ENCODE peak calls at places on chromosomes 2 and 18, in five cellular contexts. R is PC-3, C is neural progenitor cell, W is HCT116, G is SK-N-SH. J is an unnamed sample.

GRCh38 chr2:98867539-98868309 is 68.3 kb downstream of the CRACDL start:
- DNase-seq in R (peak), C (no peak), W (no peak), G (no peak), J (no peak)

GRCh38 chr2:17717666-17718065 is 35.9 kb downstream of the SMC6 start:
- DNase-seq in R (no peak), C (no peak), W (no peak), G (no peak), J (no peak)

GRCh38 chr2:9313443-9313842 is 106.8 kb downstream of the ASAP2 start:
- DNase-seq in R (no peak), C (no peak), W (peak), G (no peak), J (no peak)

GRCh38 chr2:123644053-123644452 is 381.0 kb upstream of the CNTNAP5 start:
- DNase-seq in R (peak), C (no peak), W (no peak), G (no peak), J (no peak)

GRCh38 chr2:218564056-218564455 is 4.1 kb downstream of the USP37 start:
- DNase-seq in R (no peak), C (no peak), W (no peak), G (no peak), J (no peak)

GRCh38 chr2:10963155-10963554 is 51.4 kb downstream of the KCNF1 start:
- DNase-seq in R (no peak), C (no peak), W (no peak), G (no peak), J (no peak)

GRCh38 chr18:75247601-75248421 is 37.2 kb downstream of the TSHZ1 start:
- DNase-seq in R (peak), C (no peak), W (no peak), G (no peak), J (peak)

GRCh38 chr2:157480182-157480961 is 36.5 kb upstream of the CYTIP start:
- DNase-seq in R (no peak), C (no peak), W (no peak), G (no peak), J (no peak)

GRCh38 chr2:232908695-232909094 is 38.6 kb downstream of the SNORC start:
- DNase-seq in R (no peak), C (no peak), W (no peak), G (no peak), J (no peak)

GRCh38 chr2:10278029-10278762 is 24.5 kb upstream of the HPCAL1 start:
- DNase-seq in R (no peak), C (no peak), W (no peak), G (no peak), J (no peak)

GRCh38 chr2:20326163-20326780 is 24.4 kb downstream of the PUM2 start:
- DNase-seq in R (peak), C (peak), W (peak), G (peak), J (peak)

GRCh38 chr2:145652546-145652945 is 1132.6 kb upstream of the ZEB2 start:
- DNase-seq in R (no peak), C (no peak), W (no peak), G (no peak), J (no peak)

GRCh38 chr2:55862269-55862668 is 61.3 kb downstream of the EFEMP1 start:
- DNase-seq in R (peak), C (no peak), W (no peak), G (no peak), J (no peak)

GRCh38 chr2:140814141-140814540 is 1316.7 kb downstream of the LRP1B start:
- DNase-seq in R (no peak), C (no peak), W (no peak), G (no peak), J (no peak)

GRCh38 chr2:174697267-174697666 is 67.0 kb downstream of the CHRNA1 start:
- DNase-seq in R (peak), C (peak), W (peak), G (peak), J (peak)

GRCh38 chr18:12239426-12239825 is 14.7 kb upstream of the CIDEA start:
- DNase-seq in R (no peak), C (no peak), W (no peak), G (no peak), J (no peak)

GRCh38 chr2:230877737-230878598 is 13.2 kb downstream of the ITM2C start:
- DNase-seq in R (no peak), C (no peak), W (no peak), G (no peak), J (no peak)

GRCh38 chr2:190408538-190409271 is 550 bp downstream of the MFSD6 start:
- DNase-seq in R (peak), C (peak), W (peak), G (peak), J (peak)

GRCh38 chr18:30280861-30281470 is 761.6 kb downstream of the DSC3 start:
- DNase-seq in R (peak), C (peak), W (peak), G (peak), J (peak)

GRCh38 chr18:27685807-27686412 is 491.0 kb downstream of the CDH2 start:
- DNase-seq in R (peak), C (peak), W (peak), G (peak), J (peak)

GRCh38 chr2:203718087-203718486 is 11.6 kb downstream of the CD28 start:
- DNase-seq in R (no peak), C (no peak), W (no peak), G (no peak), J (peak)

GRCh38 chr18:41353726-41354125 is 601.3 kb upstream of the PIK3C3 start:
- DNase-seq in R (no peak), C (no peak), W (no peak), G (no peak), J (no peak)

DNA sequence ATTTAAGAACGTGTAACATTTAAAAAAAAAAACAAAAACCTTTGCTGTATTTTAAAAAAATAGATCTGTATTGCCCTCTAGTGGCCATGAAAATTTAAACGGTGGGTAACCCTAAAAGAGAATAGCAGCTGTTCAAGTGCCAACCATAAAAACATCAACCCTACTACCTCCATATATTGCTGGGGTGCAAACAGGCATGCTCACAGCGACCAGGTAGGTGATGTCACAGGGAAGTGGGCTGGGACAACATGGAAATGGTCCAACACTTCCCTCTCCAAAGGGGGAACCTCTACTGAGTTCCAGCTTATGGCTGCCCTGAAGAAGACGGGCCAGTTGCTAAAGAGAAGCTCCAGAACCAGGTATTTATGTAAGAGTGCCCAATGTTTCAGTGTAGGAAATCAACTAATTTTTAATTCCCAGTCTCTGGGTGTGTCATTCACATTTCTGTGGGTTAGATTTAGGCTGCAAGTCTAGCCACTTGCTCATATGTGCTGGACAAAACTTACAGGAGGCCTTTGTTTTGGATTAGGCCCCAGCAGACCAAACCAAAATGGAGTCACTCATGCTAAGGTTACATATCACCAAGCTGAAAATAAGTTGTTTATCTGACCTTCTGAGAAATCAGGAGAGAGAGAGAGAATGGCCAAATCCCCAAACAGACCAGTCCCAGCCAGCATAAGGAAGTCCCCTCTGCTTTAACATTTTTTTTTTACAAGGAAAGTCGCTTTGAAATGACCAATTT is 54.5 kb downstream of the SKA1 start:
- DNase-seq in R (peak), C (peak), W (peak), G (peak), J (peak)
- TF ChIP-seq CTCF in R (peak), C (peak), W (peak), G (peak), J (peak)

DNA sequence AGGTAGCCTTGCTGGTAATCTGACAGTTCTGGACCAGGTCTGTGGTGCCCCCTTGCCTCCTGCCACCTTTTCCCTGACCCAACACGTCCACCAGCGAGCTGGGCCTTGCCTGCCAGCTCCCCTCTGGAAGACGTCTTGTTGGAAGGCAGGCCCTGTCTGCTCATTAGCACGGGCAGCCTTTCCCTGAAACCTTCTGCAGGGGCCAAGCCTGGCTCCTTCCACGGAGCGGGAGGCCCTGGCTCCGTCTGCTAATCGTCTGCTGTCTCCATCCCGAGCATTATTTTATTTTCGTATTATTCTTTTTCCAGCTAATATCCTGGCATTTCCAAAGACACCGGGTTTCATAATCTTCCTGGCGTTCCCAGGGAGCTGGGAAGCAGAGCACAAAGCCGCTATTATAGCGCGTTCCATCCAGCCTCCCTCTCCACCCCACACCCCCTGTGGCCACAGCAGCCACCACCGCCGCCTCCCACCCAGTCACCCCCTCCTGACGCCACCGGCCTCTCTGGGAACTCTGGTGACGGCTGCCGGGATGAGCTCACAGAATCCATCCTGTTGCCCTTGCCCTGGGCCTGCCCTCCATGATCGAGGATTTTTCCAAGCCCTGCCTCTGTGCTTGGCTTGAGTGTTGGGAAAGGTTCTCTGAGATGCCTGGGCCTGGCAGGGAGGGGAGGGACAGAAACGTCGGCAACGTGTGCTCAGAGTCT is 125.5 kb downstream of the DYSF start:
- DNase-seq in R (no peak), C (no peak), W (no peak), G (no peak), J (no peak)
- TF ChIP-seq EZH2phosphoT487 in R (no peak), C (no peak), W (no peak), G (no peak), J (no peak)

GRCh38 chr2:209579236-209579749 is 155.4 kb downstream of the MAP2 start:
- DNase-seq in R (no peak), C (peak), W (no peak), G (peak), J (peak)
- H3K9ac ChIP-seq in R (no peak), C (no peak), W (no peak), G (peak), J (peak)

GRCh38 chr2:238887616-238888015 is 39.7 kb downstream of the TWIST2 start:
- DNase-seq in R (no peak), C (no peak), W (no peak), G (no peak), J (no peak)

GRCh38 chr2:238888781-238889180 is 40.9 kb downstream of the TWIST2 start:
- DNase-seq in R (no peak), C (no peak), W (no peak), G (no peak), J (no peak)

GRCh38 chr2:238890806-238891666 is 43.2 kb downstream of the TWIST2 start:
- DNase-seq in R (no peak), C (no peak), W (no peak), G (no peak), J (no peak)

GRCh38 chr2:238891667-238892500 is 44.0 kb downstream of the TWIST2 start:
- DNase-seq in R (no peak), C (no peak), W (no peak), G (no peak), J (no peak)

DNA sequence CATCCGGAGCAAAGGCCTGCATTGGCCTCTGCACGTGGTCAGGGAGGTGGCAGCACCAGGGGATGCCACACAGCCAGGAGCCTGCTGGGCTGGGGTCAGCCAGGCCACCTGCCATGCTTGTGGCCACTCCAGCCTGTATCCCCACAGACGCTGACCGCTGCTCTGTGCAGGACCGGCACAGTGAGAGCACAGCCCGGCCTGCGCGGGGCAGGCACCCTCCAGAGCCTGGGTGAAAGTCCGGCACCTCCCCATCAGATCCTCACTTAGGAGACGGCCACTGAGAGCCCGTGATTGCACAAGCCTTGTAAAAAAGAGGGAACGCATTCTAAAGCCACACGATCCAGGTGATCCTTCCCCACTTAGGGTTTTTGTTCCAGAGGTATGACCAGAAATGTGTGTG is 42.2 kb downstream of the TWIST2 start:
- DNase-seq in R (no peak), C (no peak), W (no peak), G (no peak), J (no peak)
- TF ChIP-seq CTCF in R (no peak), C (no peak), W (no peak), G (no peak), J (no peak)

GRCh38 chr2:26471278-26471677 is 6.6 kb downstream of the OTOF start:
- DNase-seq in R (peak), C (peak), W (no peak), G (no peak), J (no peak)

GRCh38 chr2:26472821-26473655 is 4.9 kb downstream of the OTOF start:
- DNase-seq in R (no peak), C (no peak), W (no peak), G (no peak), J (no peak)

GRCh38 chr2:26473796-26474195 is 4.1 kb downstream of the OTOF start:
- DNase-seq in R (no peak), C (no peak), W (no peak), G (no peak), J (no peak)

GRCh38 chr2:26470601-26471260 is 7.2 kb downstream of the OTOF start:
- DNase-seq in R (no peak), C (no peak), W (no peak), G (no peak), J (no peak)

GRCh38 chr2:26471766-26472706 is 5.9 kb downstream of the OTOF start:
- DNase-seq in R (no peak), C (no peak), W (no peak), G (peak), J (no peak)
- TF ChIP-seq EZH2phosphoT487 in R (no peak), C (no peak), W (no peak), G (no peak), J (no peak)

GRCh38 chr2:108586631-108587030 is 52.4 kb downstream of the LIMS1 start:
- DNase-seq in R (no peak), C (no peak), W (no peak), G (no peak), J (no peak)
- H3K9ac ChIP-seq in R (no peak), C (no peak), W (no peak), G (no peak), J (no peak)